ENCODE peak calls at places on chromosomes 16 and 17, in six cellular contexts. One of them, this sample, is unnamed.

GRCh38 chr17:18362509-18363020 is 785 bp downstream of the SHMT1 start:
- DNase-seq in adipocyte: peak
- DNase-seq in CMK: no peak
- DNase-seq in HuH-7.5: peak
- DNase-seq in left cardiac atrium: peak
- DNase-seq in A549: peak
- DNase-seq in this sample: no peak

GRCh38 chr16:68626557-68626956 is 18.6 kb upstream of the CDH3 start:
- DNase-seq in adipocyte: no peak
- DNase-seq in CMK: no peak
- DNase-seq in HuH-7.5: no peak
- DNase-seq in left cardiac atrium: no peak
- DNase-seq in A549: no peak
- DNase-seq in this sample: no peak

GRCh38 chr17:80380068-80381061 is 34.6 kb upstream of the ENDOV start:
- DNase-seq in adipocyte: no peak
- DNase-seq in CMK: no peak
- DNase-seq in HuH-7.5: no peak
- DNase-seq in left cardiac atrium: no peak
- DNase-seq in A549: no peak
- DNase-seq in this sample: no peak

GRCh38 chr16:30065943-30066881 is 652 bp downstream of the ALDOA start:
- DNase-seq in adipocyte: peak
- DNase-seq in CMK: no peak
- DNase-seq in HuH-7.5: no peak
- DNase-seq in left cardiac atrium: no peak
- DNase-seq in A549: no peak
- DNase-seq in this sample: no peak

GRCh38 chr17:30450125-30451027 is 26.8 kb upstream of the GOSR1 start:
- DNase-seq in adipocyte: peak
- DNase-seq in CMK: no peak
- DNase-seq in HuH-7.5: peak
- DNase-seq in left cardiac atrium: no peak
- DNase-seq in A549: peak
- DNase-seq in this sample: no peak

GRCh38 chr17:73595068-73595865 is 49.0 kb downstream of the SDK2 start:
- DNase-seq in adipocyte: no peak
- DNase-seq in CMK: no peak
- DNase-seq in HuH-7.5: peak
- DNase-seq in left cardiac atrium: peak
- DNase-seq in A549: peak
- DNase-seq in this sample: no peak

GRCh38 chr16:85661131-85662035 is 27.4 kb downstream of the GINS2 start:
- DNase-seq in adipocyte: no peak
- DNase-seq in CMK: no peak
- DNase-seq in HuH-7.5: no peak
- DNase-seq in left cardiac atrium: peak
- DNase-seq in A549: no peak
- DNase-seq in this sample: no peak

GRCh38 chr17:35907266-35907637 is 23.3 kb downstream of the RDM1 start:
- DNase-seq in adipocyte: no peak
- DNase-seq in CMK: no peak
- DNase-seq in HuH-7.5: no peak
- DNase-seq in left cardiac atrium: no peak
- DNase-seq in A549: no peak
- DNase-seq in this sample: no peak

GRCh38 chr16:57578521-57579360 is 36.3 kb downstream of the ADGRG5 start:
- DNase-seq in adipocyte: no peak
- DNase-seq in CMK: no peak
- DNase-seq in HuH-7.5: no peak
- DNase-seq in left cardiac atrium: no peak
- DNase-seq in A549: no peak
- DNase-seq in this sample: no peak

GRCh38 chr16:4142268-4142667 is 26.0 kb upstream of the ADCY9 start:
- DNase-seq in adipocyte: no peak
- DNase-seq in CMK: no peak
- DNase-seq in HuH-7.5: no peak
- DNase-seq in left cardiac atrium: no peak
- DNase-seq in A549: no peak
- DNase-seq in this sample: no peak

GRCh38 chr17:61803216-61803615 is 60.1 kb downstream of the BRIP1 start:
- DNase-seq in adipocyte: no peak
- DNase-seq in CMK: no peak
- DNase-seq in HuH-7.5: no peak
- DNase-seq in left cardiac atrium: no peak
- DNase-seq in A549: no peak
- DNase-seq in this sample: no peak

GRCh38 chr16:24955975-24956731 is 59.0 kb downstream of the ARHGAP17 start:
- DNase-seq in adipocyte: no peak
- DNase-seq in CMK: no peak
- DNase-seq in HuH-7.5: no peak
- DNase-seq in left cardiac atrium: no peak
- DNase-seq in A549: no peak
- DNase-seq in this sample: no peak

GRCh38 chr16:87831421-87832136 is 37.7 kb downstream of the SLC7A5 start:
- DNase-seq in adipocyte: no peak
- DNase-seq in CMK: no peak
- DNase-seq in HuH-7.5: no peak
- DNase-seq in left cardiac atrium: no peak
- DNase-seq in A549: no peak
- DNase-seq in this sample: no peak

GRCh38 chr17:83065660-83066542 is 13.5 kb upstream of the METRNL start:
- DNase-seq in adipocyte: no peak
- DNase-seq in CMK: no peak
- DNase-seq in HuH-7.5: no peak
- DNase-seq in left cardiac atrium: peak
- DNase-seq in A549: no peak
- DNase-seq in this sample: peak

GRCh38 chr17:74873874-74874614 is 1.2 kb upstream of the FDXR start:
- DNase-seq in adipocyte: no peak
- DNase-seq in CMK: no peak
- DNase-seq in HuH-7.5: no peak
- DNase-seq in left cardiac atrium: no peak
- DNase-seq in A549: peak
- DNase-seq in this sample: no peak

GRCh38 chr17:41421116-41421515 is 3.3 kb downstream of the KRT37 start:
- DNase-seq in adipocyte: peak
- DNase-seq in CMK: no peak
- DNase-seq in HuH-7.5: no peak
- DNase-seq in left cardiac atrium: no peak
- DNase-seq in A549: no peak
- DNase-seq in this sample: no peak

GRCh38 chr17:35486920-35487727 is 38.6 kb upstream of the SLFN13 start:
- DNase-seq in adipocyte: peak
- DNase-seq in CMK: no peak
- DNase-seq in HuH-7.5: no peak
- DNase-seq in left cardiac atrium: peak
- DNase-seq in A549: peak
- DNase-seq in this sample: peak

GRCh38 chr17:40019140-40019991 is 4.1 kb downstream of the CSF3 start:
- DNase-seq in adipocyte: no peak
- DNase-seq in CMK: no peak
- DNase-seq in HuH-7.5: peak
- DNase-seq in left cardiac atrium: peak
- DNase-seq in A549: no peak
- DNase-seq in this sample: no peak

GRCh38 chr17:68296217-68297140 is 5.2 kb downstream of the ARSG start:
- DNase-seq in adipocyte: no peak
- DNase-seq in CMK: no peak
- DNase-seq in HuH-7.5: no peak
- DNase-seq in left cardiac atrium: no peak
- DNase-seq in A549: no peak
- DNase-seq in this sample: no peak

GRCh38 chr17:18235743-18236256 is 10.4 kb downstream of the LLGL1 start:
- DNase-seq in adipocyte: peak
- DNase-seq in CMK: no peak
- DNase-seq in HuH-7.5: no peak
- DNase-seq in left cardiac atrium: no peak
- DNase-seq in A549: no peak
- DNase-seq in this sample: no peak

GRCh38 chr17:73011016-73011486 is 81.4 kb downstream of the SLC39A11 start:
- DNase-seq in adipocyte: no peak
- DNase-seq in CMK: peak
- DNase-seq in HuH-7.5: no peak
- DNase-seq in left cardiac atrium: peak
- DNase-seq in A549: no peak
- DNase-seq in this sample: no peak

GRCh38 chr16:72848045-72848410 is 199.9 kb downstream of the ZFHX3 start:
- DNase-seq in adipocyte: no peak
- DNase-seq in CMK: no peak
- DNase-seq in HuH-7.5: no peak
- DNase-seq in left cardiac atrium: no peak
- DNase-seq in A549: peak
- DNase-seq in this sample: no peak

GRCh38 chr17:586920-587319 is 127.7 kb downstream of the VPS53 start:
- DNase-seq in adipocyte: no peak
- DNase-seq in CMK: no peak
- DNase-seq in HuH-7.5: no peak
- DNase-seq in left cardiac atrium: no peak
- DNase-seq in A549: no peak
- DNase-seq in this sample: no peak

GRCh38 chr16:783404-784161 is 4.6 kb downstream of the RPUSD1 start:
- DNase-seq in adipocyte: no peak
- DNase-seq in CMK: no peak
- DNase-seq in HuH-7.5: no peak
- DNase-seq in left cardiac atrium: peak
- DNase-seq in A549: no peak
- DNase-seq in this sample: no peak

GRCh38 chr17:64778367-64779290 is 116.5 kb upstream of the SMURF2 start:
- DNase-seq in adipocyte: no peak
- DNase-seq in CMK: no peak
- DNase-seq in HuH-7.5: peak
- DNase-seq in left cardiac atrium: peak
- DNase-seq in A549: no peak
- DNase-seq in this sample: no peak

GRCh38 chr17:33014751-33015150 is 23.1 kb downstream of the SPACA3 start:
- DNase-seq in adipocyte: no peak
- DNase-seq in CMK: no peak
- DNase-seq in HuH-7.5: no peak
- DNase-seq in left cardiac atrium: no peak
- DNase-seq in A549: peak
- DNase-seq in this sample: no peak

GRCh38 chr16:27314161-27314723 is 468 bp downstream of the IL4R start:
- DNase-seq in adipocyte: peak
- DNase-seq in CMK: no peak
- DNase-seq in HuH-7.5: peak
- DNase-seq in left cardiac atrium: peak
- DNase-seq in A549: peak
- DNase-seq in this sample: peak

GRCh38 chr17:82783498-82783897 is 31.6 kb downstream of the TBCD start:
- DNase-seq in adipocyte: no peak
- DNase-seq in CMK: no peak
- DNase-seq in HuH-7.5: no peak
- DNase-seq in left cardiac atrium: peak
- DNase-seq in A549: no peak
- DNase-seq in this sample: no peak

GRCh38 chr17:3475812-3476686 is at the start of gene ASPA:
- DNase-seq in adipocyte: no peak
- DNase-seq in CMK: no peak
- DNase-seq in HuH-7.5: no peak
- DNase-seq in left cardiac atrium: no peak
- DNase-seq in A549: no peak
- DNase-seq in this sample: no peak

GRCh38 chr16:3511286-3512180 is 10.7 kb downstream of the CLUAP1 start:
- DNase-seq in adipocyte: no peak
- DNase-seq in CMK: no peak
- DNase-seq in HuH-7.5: no peak
- DNase-seq in left cardiac atrium: no peak
- DNase-seq in A549: no peak
- DNase-seq in this sample: no peak

This sample was measured in aorta.